ENCODE peak calls at places on chromosomes 12 and 14, in ten cellular contexts. U, X, S, Y, J, C, K, L, E and Q are unnamed samples.

GRCh38 chr12:31444801-31445200 is 118.9 kb upstream of the SINHCAF start:
- DNase-seq in U (no peak), X (no peak), S (no peak), Y (no peak), J (no peak), C (no peak), K (no peak), L (no peak), E (no peak), Q (no peak)

GRCh38 chr12:96906849-96907664 is at the start of gene NEDD1:
- DNase-seq in U (peak), X (peak), S (peak), Y (peak), J (peak), C (peak), K (peak), L (peak), E (no peak), Q (peak)

GRCh38 chr14:21521526-21521925 is 4.6 kb downstream of the SALL2 start:
- DNase-seq in U (no peak), X (no peak), S (no peak), Y (peak), J (no peak), C (no peak), K (peak), L (peak), E (no peak), Q (peak)

GRCh38 chr12:4809449-4810218 is 89.4 kb downstream of the GALNT8 start:
- DNase-seq in U (no peak), X (no peak), S (no peak), Y (no peak), J (peak), C (no peak), K (no peak), L (no peak), E (no peak), Q (no peak)

GRCh38 chr12:95385246-95385645 is 88.7 kb upstream of the METAP2 start:
- DNase-seq in U (no peak), X (no peak), S (no peak), Y (peak), J (no peak), C (no peak), K (peak), L (peak), E (peak), Q (no peak)

GRCh38 chr12:57127101-57127709 is 1.1 kb upstream of the LRP1 start:
- DNase-seq in U (peak), X (no peak), S (peak), Y (no peak), J (peak), C (peak), K (no peak), L (no peak), E (no peak), Q (no peak)

GRCh38 chr14:97916669-97917068 is 1119.5 kb downstream of the VRK1 start:
- DNase-seq in U (no peak), X (no peak), S (no peak), Y (no peak), J (no peak), C (no peak), K (no peak), L (no peak), E (no peak), Q (no peak)

GRCh38 chr12:57343703-57344378 is 87.0 kb downstream of the R3HDM2 start:
- DNase-seq in U (no peak), X (no peak), S (no peak), Y (no peak), J (no peak), C (no peak), K (no peak), L (no peak), E (no peak), Q (no peak)

GRCh38 chr12:90122716-90123115 is 414.1 kb upstream of the ATP2B1 start:
- DNase-seq in U (no peak), X (no peak), S (no peak), Y (no peak), J (no peak), C (no peak), K (no peak), L (no peak), E (no peak), Q (no peak)

GRCh38 chr14:78637903-78638302 is 467.7 kb downstream of the NRXN3 start:
- DNase-seq in U (no peak), X (no peak), S (no peak), Y (no peak), J (no peak), C (no peak), K (no peak), L (no peak), E (no peak), Q (no peak)

GRCh38 chr12:24226745-24227350 is 277.4 kb upstream of the SOX5 start:
- DNase-seq in U (no peak), X (no peak), S (peak), Y (peak), J (no peak), C (no peak), K (peak), L (peak), E (no peak), Q (peak)

GRCh38 chr14:57933363-57933762 is 67.5 kb upstream of the SLC35F4 start:
- DNase-seq in U (no peak), X (no peak), S (no peak), Y (no peak), J (no peak), C (no peak), K (no peak), L (no peak), E (no peak), Q (no peak)

GRCh38 chr12:79782197-79782890 is 91.6 kb upstream of the PAWR start:
- DNase-seq in U (no peak), X (no peak), S (no peak), Y (peak), J (no peak), C (no peak), K (peak), L (peak), E (no peak), Q (peak)

GRCh38 chr14:90518075-90518940 is 121.5 kb downstream of the CALM1 start:
- DNase-seq in U (no peak), X (no peak), S (no peak), Y (no peak), J (peak), C (no peak), K (no peak), L (no peak), E (no peak), Q (no peak)